ENCODE peak calls at places on chromosomes 3 and 15, in eight cellular contexts. T is IMR-90; L is thoracic aorta; Q is A549; G is vagina; Y is Peyer's patch; W is CD4-positive, alpha-beta memory T cell; J is small intestine. E is an unnamed sample. For H3K4me1, the result is how much of the 10 kb centered on the place peaks cover.

GRCh38 chr3:172580680-172581079 is 57.5 kb upstream of the TNFSF10 start:
- DNase-seq in G (no peak), L (no peak), Q (no peak), Y (no peak), W (no peak), T (no peak), J (no peak), E (no peak)

GRCh38 chr3:169658311-169658931 is 5.1 kb downstream of the MECOM start:
- DNase-seq in W (no peak), T (peak), Y (no peak), L (peak), J (no peak), Q (no peak), G (no peak), E (peak)

GRCh38 chr15:76117181-76117580 is 57.4 kb downstream of the TMEM266 start:
- DNase-seq in J (no peak), Q (no peak), L (no peak), Y (no peak), W (no peak), T (no peak), G (no peak), E (no peak)

GRCh38 chr15:51874751-51875644 is 45.5 kb downstream of the TMOD3 start:
- DNase-seq in W (no peak), G (no peak), L (peak), Y (no peak), Q (peak), T (peak), J (peak), E (no peak)

GRCh38 chr3:56355570-56356185 is 112.6 kb downstream of the ERC2 start:
- DNase-seq in L (no peak), G (no peak), J (no peak), Q (peak), T (no peak), Y (no peak), W (no peak), E (no peak)

GRCh38 chr15:81271761-81272644 is 51.9 kb downstream of the STARD5 start:
- DNase-seq in G (no peak), J (no peak), Y (no peak), L (no peak), W (no peak), Q (no peak), T (no peak), E (no peak)

GRCh38 chr3:52423214-52423613 is 21.7 kb downstream of the SEMA3G start:
- DNase-seq in G (no peak), J (no peak), W (no peak), T (no peak), Y (no peak), Q (no peak), L (no peak), E (no peak)

GRCh38 chr3:172560026-172560425 is 36.8 kb upstream of the TNFSF10 start:
- DNase-seq in W (no peak), J (no peak), T (peak), Q (no peak), Y (no peak), G (no peak), L (no peak), E (no peak)

GRCh38 chr3:143445118-143445517 is 325.5 kb downstream of the CHST2 start:
- DNase-seq in Q (no peak), J (no peak), W (no peak), Y (no peak), L (no peak), T (peak), G (no peak), E (no peak)

GRCh38 chr3:16480861-16481569 is 32.5 kb downstream of the RFTN1 start:
- DNase-seq in Q (peak), G (no peak), Y (no peak), W (no peak), L (no peak), T (peak), J (peak), E (no peak)

GRCh38 chr15:36161781-36162212 is 417.6 kb upstream of the CDIN1 start:
- DNase-seq in Y (no peak), Q (peak), W (no peak), L (no peak), T (no peak), J (no peak), G (no peak), E (no peak)

GRCh38 chr3:67648701-67649100 is 5.7 kb downstream of the SUCLG2 start:
- DNase-seq in J (peak), T (peak), G (no peak), L (no peak), Q (no peak), W (no peak), Y (no peak), E (no peak)

GRCh38 chr3:46208167-46208704 is at the start of gene CCR1:
- DNase-seq in L (no peak), Q (peak), Y (no peak), J (peak), G (no peak), T (peak), W (peak), E (peak)

GRCh38 chr3:98961161-98962155 is 60.0 kb upstream of the DCBLD2 start:
- DNase-seq in T (peak), G (no peak), Y (no peak), L (no peak), W (no peak), Q (no peak), J (no peak), E (no peak)

GRCh38 chr15:92668620-92669019 is 13.0 kb upstream of the FAM174B start:
- DNase-seq in Q (no peak), W (no peak), Y (no peak), L (no peak), G (no peak), T (no peak), J (no peak), E (no peak)

GRCh38 chr3:151290673-151291072 is 12.3 kb upstream of the P2RY14 start:
- DNase-seq in Q (peak), G (no peak), W (no peak), L (no peak), J (no peak), T (peak), Y (no peak), E (no peak)

GRCh38 chr3:196942226-196942914 is at the start of gene NCBP2:
- DNase-seq in T (peak), W (peak), J (peak), Y (peak), Q (peak), G (peak), L (peak), E (peak)

GRCh38 chr3:52204337-52205073 is 6.5 kb downstream of the ALAS1 start:
- DNase-seq in Y (no peak), T (peak), J (peak), W (no peak), L (no peak), Q (no peak), G (no peak), E (no peak)

GRCh38 chr15:85019815-85020590 is 38.3 kb downstream of the PDE8A start:
- DNase-seq in W (no peak), Y (no peak), Q (no peak), T (peak), J (no peak), L (no peak), G (no peak), E (no peak)

GRCh38 chr15:53209396-53210042 is 419.4 kb upstream of the ONECUT1 start:
- DNase-seq in G (no peak), T (no peak), W (no peak), Y (no peak), L (no peak), Q (no peak), J (no peak), E (no peak)

GRCh38 chr3:112640333-112640863 is 545 bp downstream of the CCDC80 start:
- DNase-seq in T (peak), J (no peak), W (no peak), Y (no peak), L (no peak), Q (peak), G (no peak), E (no peak)

GRCh38 chr15:25733036-25733855 is 129.9 kb downstream of the ATP10A start:
- DNase-seq in T (no peak), W (no peak), J (no peak), Y (peak), G (peak), Q (no peak), L (no peak), E (no peak)

GRCh38 chr3:111874177-111874820 is 15.2 kb downstream of the PHLDB2 start:
- DNase-seq in Y (no peak), G (no peak), T (peak), L (no peak), J (no peak), Q (peak), W (no peak), E (no peak)

GRCh38 chr3:32780735-32781210 is 37.0 kb upstream of the TRIM71 start:
- DNase-seq in L (no peak), T (peak), J (peak), Q (peak), Y (peak), G (no peak), W (no peak), E (peak)

GRCh38 chr15:79811406-79812405 is 85.1 kb downstream of the MTHFS start:
- DNase-seq in J (peak), L (peak), W (no peak), Y (no peak), Q (no peak), T (peak), G (no peak), E (peak)

GRCh38 chr3:58161435-58162398 is 49.1 kb downstream of the DNASE1L3 start:
- DNase-seq in J (peak), T (peak), Q (peak), G (no peak), Y (no peak), W (no peak), L (peak), E (no peak)

GRCh38 chr15:29132110-29132420 is 137.6 kb downstream of the NSMCE3 start:
- DNase-seq in W (no peak), Y (peak), T (no peak), J (no peak), G (no peak), L (no peak), Q (no peak), E (no peak)

GRCh38 chr15:61275901-61276300 is 46.8 kb upstream of the RORA start:
- DNase-seq in T (no peak), Y (no peak), G (no peak), Q (no peak), W (no peak), J (no peak), L (no peak), E (no peak)

GRCh38 chr3:53891500-53892334 is at the start of gene SELENOK:
- DNase-seq in Y (peak), T (peak), L (peak), W (peak), J (peak), Q (peak), G (peak), E (peak)
- H3K4me3 ChIP-seq in Y (peak), T (peak), L (peak), W (peak), J (peak), Q (peak), G (peak), E (peak)

DNA sequence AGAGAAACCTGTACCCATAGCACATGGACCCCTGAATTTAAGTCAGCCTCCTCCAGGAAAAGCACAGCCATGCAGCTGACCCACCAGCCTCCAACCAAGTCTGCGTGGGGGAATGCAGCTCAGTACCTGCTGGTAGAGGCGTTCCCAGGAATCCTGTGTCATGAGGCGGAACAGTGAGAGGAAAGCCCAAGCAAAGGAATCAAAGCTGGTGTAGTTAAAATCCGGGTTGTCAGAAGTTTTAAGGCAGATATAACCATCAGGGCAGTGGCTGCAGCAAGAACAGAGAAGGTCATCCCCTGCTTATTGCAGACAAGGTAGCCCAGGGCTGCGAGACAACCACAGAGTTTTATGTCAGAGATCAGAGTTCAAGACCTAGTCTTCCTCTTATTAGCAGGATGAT is 59.1 kb downstream of the SCN10A start:
- DNase-seq in T (no peak), G (peak), J (no peak), W (no peak), Q (no peak), L (no peak), Y (no peak), E (no peak)
- H3K4me1 ChIP-seq in T (under half), G (under half), J (under half), W (under half), Q (under half), L (under half), Y (under half), E (under half)

GRCh38 chr15:40100133-40100946 is 8.3 kb downstream of the BMF start:
- DNase-seq in Y (no peak), G (peak), W (no peak), L (no peak), Q (no peak), T (no peak), J (no peak), E (peak)
- H3K4me3 ChIP-seq in Y (no peak), G (no peak), W (no peak), L (no peak), Q (no peak), T (no peak), J (no peak), E (no peak)

GRCh38 chr15:67124111-67124510 is 58.7 kb downstream of the SMAD3 start:
- DNase-seq in J (no peak), G (no peak), Y (no peak), L (no peak), T (no peak), W (no peak), Q (peak), E (no peak)

GRCh38 chr15:67127334-67127664 is 61.9 kb downstream of the SMAD3 start:
- DNase-seq in Y (no peak), T (no peak), G (no peak), Q (peak), L (no peak), J (no peak), W (no peak), E (no peak)

GRCh38 chr15:67125589-67126502 is 60.4 kb downstream of the SMAD3 start:
- DNase-seq in J (no peak), G (peak), Y (no peak), W (no peak), Q (peak), T (peak), L (peak), E (no peak)

GRCh38 chr15:67126551-67127333 is 61.3 kb downstream of the SMAD3 start:
- DNase-seq in W (no peak), T (no peak), L (no peak), J (no peak), Y (no peak), G (no peak), Q (no peak), E (no peak)

DNA sequence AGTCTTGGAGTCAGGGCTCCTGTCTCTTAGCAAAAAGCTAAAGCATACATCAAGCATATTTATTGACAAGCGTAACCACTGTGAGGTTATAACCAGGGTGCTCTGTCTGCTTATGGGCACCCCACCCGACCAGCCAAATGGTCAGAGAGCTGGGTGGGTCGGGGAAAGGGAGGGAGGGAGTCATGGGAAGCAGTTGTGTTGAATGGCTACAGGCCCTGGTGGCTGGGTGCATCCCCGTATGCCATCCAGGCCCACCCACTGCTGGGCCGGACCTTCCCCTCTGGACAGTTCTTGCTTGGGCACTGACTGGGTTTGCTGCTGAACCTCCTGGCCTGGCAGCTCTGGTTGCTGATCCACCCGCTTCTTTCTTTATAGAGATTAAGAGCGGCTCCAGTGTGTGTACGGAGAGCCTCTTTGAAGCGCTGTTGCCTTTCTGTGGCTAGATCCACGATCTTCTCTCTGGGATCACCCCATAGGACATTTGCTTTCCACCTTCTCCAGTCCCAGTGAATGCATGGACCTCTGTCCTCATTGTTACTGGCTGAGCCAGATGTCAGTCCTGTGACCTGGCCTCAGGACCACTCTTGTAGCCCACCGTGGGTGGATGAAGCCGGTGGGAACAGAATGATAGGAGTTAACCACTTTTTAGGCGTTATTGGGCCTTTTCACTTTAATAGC is 59.6 kb downstream of the SMAD3 start:
- DNase-seq in L (no peak), T (no peak), Y (no peak), J (no peak), Q (peak), W (no peak), G (no peak), E (no peak)
- H3K4me1 ChIP-seq in L (under half), T (half or more), Y (under half), J (under half), Q (half or more), W (half or more), G (half or more), E (half or more)

GRCh38 chr3:5186854-5187151 is 704 bp upstream of the EDEM1 start:
- DNase-seq in G (no peak), T (peak), J (peak), W (no peak), Q (no peak), Y (no peak), L (no peak), E (no peak)

GRCh38 chr3:5185093-5185673 is 2.3 kb upstream of the EDEM1 start:
- DNase-seq in Y (no peak), Q (no peak), G (no peak), J (no peak), W (no peak), T (no peak), L (no peak), E (no peak)

GRCh38 chr3:5187152-5187919 is at the start of gene EDEM1:
- DNase-seq in T (peak), L (peak), Y (peak), J (peak), W (peak), Q (peak), G (peak), E (peak)

GRCh38 chr3:5186089-5186853 is 1.2 kb upstream of the EDEM1 start:
- DNase-seq in L (no peak), J (no peak), G (no peak), W (no peak), T (no peak), Y (no peak), Q (no peak), E (no peak)

GRCh38 chr3:5181479-5182141 is 5.9 kb upstream of the EDEM1 start:
- DNase-seq in J (no peak), L (no peak), Y (no peak), W (no peak), G (no peak), Q (no peak), T (no peak), E (no peak)
- H3K4me3 ChIP-seq in J (no peak), L (no peak), Y (no peak), W (no peak), G (no peak), Q (no peak), T (no peak), E (no peak)

GRCh38 chr15:96343529-96344072 is 13.1 kb downstream of the NR2F2 start:
- DNase-seq in W (no peak), L (no peak), G (no peak), Q (no peak), J (peak), T (no peak), Y (no peak), E (no peak)
- H3K4me1 ChIP-seq in W (under half), L (under half), G (under half), Q (under half), J (under half), T (under half), Y (under half), E (under half)